ENCODE peak calls at places on chromosomes 16 and 17, in four cellular contexts. D is stomach, L is neuronal stem cell, Q is GM12878. Z is an unnamed sample. For H3K4me1, the result is how much of the 10 kb centered on the place peaks cover.

GRCh38 chr16:47664653-47665325 is 203.7 kb downstream of the PHKB start:
- DNase-seq in D (peak), L (no peak), Q (no peak), Z (no peak)

GRCh38 chr17:31067699-31068184 is 27.0 kb upstream of the NF1 start:
- DNase-seq in D (no peak), L (no peak), Q (no peak), Z (no peak)

GRCh38 chr16:56933266-56933619 is 1.3 kb downstream of the HERPUD1 start:
- DNase-seq in D (no peak), L (no peak), Q (no peak), Z (no peak)

GRCh38 chr17:47778184-47778635 is 43.4 kb downstream of the OSBPL7 start:
- DNase-seq in D (no peak), L (no peak), Q (no peak), Z (no peak)

GRCh38 chr17:71071837-71072236 is 902.5 kb downstream of the KCNJ2 start:
- DNase-seq in D (no peak), L (no peak), Q (no peak), Z (no peak)

GRCh38 chr16:23924138-23924537 is 88.4 kb downstream of the PRKCB start:
- DNase-seq in D (no peak), L (no peak), Q (peak), Z (no peak)

GRCh38 chr16:16100631-16101030 is 122.7 kb downstream of the ABCC6 start:
- DNase-seq in D (no peak), L (no peak), Q (no peak), Z (no peak)

GRCh38 chr17:64091116-64091515 is 38.8 kb downstream of the ERN1 start:
- DNase-seq in D (no peak), L (no peak), Q (peak), Z (no peak)

GRCh38 chr17:64773836-64774761 is 112.0 kb upstream of the SMURF2 start:
- DNase-seq in D (peak), L (no peak), Q (no peak), Z (peak)

GRCh38 chr16:70789231-70789926 is 11.6 kb downstream of the VAC14 start:
- DNase-seq in D (peak), L (no peak), Q (no peak), Z (peak)

GRCh38 chr17:18235743-18236256 is 10.4 kb downstream of the LLGL1 start:
- DNase-seq in D (no peak), L (no peak), Q (no peak), Z (no peak)

GRCh38 chr16:23948949-23949392 is 113.2 kb downstream of the PRKCB start:
- DNase-seq in D (peak), L (no peak), Q (no peak), Z (no peak)

GRCh38 chr17:75535119-75535537 is 9.6 kb downstream of the LLGL2 start:
- DNase-seq in D (peak), L (no peak), Q (peak), Z (no peak)

GRCh38 chr17:68248886-68249872 is 1.3 kb downstream of the AMZ2 start:
- DNase-seq in D (no peak), L (no peak), Q (no peak), Z (no peak)

GRCh38 chr17:73359987-73360410 is 48.2 kb upstream of the CDC42EP4 start:
- DNase-seq in D (peak), L (peak), Q (no peak), Z (no peak)

GRCh38 chr17:75240394-75241142 is 20.8 kb downstream of the GGA3 start:
- DNase-seq in D (no peak), L (peak), Q (no peak), Z (no peak)

GRCh38 chr16:9139965-9140364 is 48.5 kb downstream of the HAPSTR1 start:
- DNase-seq in D (no peak), L (no peak), Q (no peak), Z (no peak)

GRCh38 chr17:77214743-77215142 is 74.0 kb downstream of the SEC14L1 start:
- DNase-seq in D (peak), L (no peak), Q (no peak), Z (no peak)

GRCh38 chr16:54455021-54455725 is 168.6 kb upstream of the IRX3 start:
- DNase-seq in D (no peak), L (no peak), Q (no peak), Z (no peak)

GRCh38 chr17:76598004-76598439 is 12.4 kb upstream of the ST6GALNAC2 start:
- DNase-seq in D (no peak), L (no peak), Q (no peak), Z (no peak)

GRCh38 chr17:81295678-81296381 is 723 bp upstream of the SLC38A10 start:
- DNase-seq in D (peak), L (no peak), Q (no peak), Z (no peak)

GRCh38 chr17:46940692-46941404 is 17.9 kb downstream of the GOSR2 start:
- DNase-seq in D (peak), L (peak), Q (no peak), Z (peak)

DNA sequence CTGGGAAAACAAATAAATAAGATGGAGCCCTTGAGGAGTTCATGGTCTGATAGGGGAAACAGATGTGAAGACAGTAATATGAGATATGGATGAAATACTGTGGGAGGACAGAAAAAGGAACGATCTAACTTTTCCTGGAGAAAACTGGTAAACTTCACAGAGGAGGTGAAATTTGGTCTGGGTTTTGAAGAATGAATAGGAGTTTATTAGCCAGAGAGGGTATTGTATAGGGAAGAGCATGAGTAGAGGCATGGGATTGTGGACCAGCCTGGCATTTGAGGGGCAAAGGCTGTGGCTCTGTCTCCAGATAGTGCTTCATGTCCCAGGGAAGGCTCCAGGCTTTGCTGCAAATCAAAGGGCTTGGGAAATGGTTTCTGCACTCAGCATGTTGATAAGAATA is 1.6 kb downstream of the LPO start:
- DNase-seq in D (no peak), L (no peak), Q (no peak), Z (no peak)
- H3K4me1 ChIP-seq in D (under half), L (under half), Q (under half), Z (under half)

GRCh38 chr17:40535924-40536717 is 29.2 kb downstream of the CCR7 start:
- DNase-seq in D (no peak), L (no peak), Q (no peak), Z (peak)
- H3K4me3 ChIP-seq in D (no peak), L (peak), Q (no peak), Z (no peak)

GRCh38 chr16:21666772-21667171 is 3.0 kb downstream of the OTOA start:
- DNase-seq in D (no peak), L (peak), Q (no peak), Z (no peak)
- H3K27ac ChIP-seq in D (no peak), L (peak), Q (no peak), Z (no peak)

DNA sequence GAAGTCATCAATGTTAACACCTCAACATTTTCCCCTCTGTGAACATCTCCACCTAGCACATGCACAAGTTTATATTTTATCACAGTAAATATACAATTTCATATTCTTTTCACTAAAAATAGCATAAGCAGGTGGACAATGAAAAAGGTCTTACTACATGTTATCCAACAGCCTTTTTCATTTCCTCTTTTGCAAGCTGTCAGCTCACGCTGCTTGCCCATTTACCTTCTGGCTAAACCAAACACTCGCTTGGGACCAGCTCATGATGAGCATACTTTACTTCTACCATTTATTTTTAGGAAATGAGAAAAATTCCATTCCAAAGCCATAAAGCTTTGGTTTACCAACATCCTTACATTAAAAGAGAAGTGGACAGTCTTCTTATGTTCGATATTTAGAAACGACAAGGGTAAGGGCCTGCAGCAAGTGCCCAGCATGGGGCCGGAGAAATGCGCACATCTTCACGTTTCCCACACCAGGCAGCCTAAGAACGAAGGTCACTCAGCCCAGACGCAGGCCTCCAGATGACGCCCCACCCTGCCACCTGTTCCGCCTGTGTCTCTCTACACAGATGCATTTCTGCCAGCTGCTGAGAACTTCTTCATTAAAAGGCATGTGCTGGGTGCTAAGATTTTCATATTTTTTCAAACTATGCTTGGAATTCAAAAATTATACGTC is 13.9 kb downstream of the SNN start:
- DNase-seq in D (peak), L (no peak), Q (no peak), Z (no peak)
- H3K4me1 ChIP-seq in D (half or more), L (under half), Q (half or more), Z (half or more)

GRCh38 chr16:73046484-73047214 is 1.3 kb downstream of the ZFHX3 start:
- DNase-seq in D (no peak), L (no peak), Q (no peak), Z (no peak)

GRCh38 chr16:73049051-73049910 is 1.4 kb upstream of the ZFHX3 start:
- DNase-seq in D (no peak), L (no peak), Q (no peak), Z (peak)

GRCh38 chr16:73048292-73049050 is 543 bp upstream of the ZFHX3 start:
- DNase-seq in D (peak), L (no peak), Q (no peak), Z (peak)

GRCh38 chr16:73047221-73047535 is 750 bp downstream of the ZFHX3 start:
- DNase-seq in D (no peak), L (no peak), Q (no peak), Z (no peak)

DNA sequence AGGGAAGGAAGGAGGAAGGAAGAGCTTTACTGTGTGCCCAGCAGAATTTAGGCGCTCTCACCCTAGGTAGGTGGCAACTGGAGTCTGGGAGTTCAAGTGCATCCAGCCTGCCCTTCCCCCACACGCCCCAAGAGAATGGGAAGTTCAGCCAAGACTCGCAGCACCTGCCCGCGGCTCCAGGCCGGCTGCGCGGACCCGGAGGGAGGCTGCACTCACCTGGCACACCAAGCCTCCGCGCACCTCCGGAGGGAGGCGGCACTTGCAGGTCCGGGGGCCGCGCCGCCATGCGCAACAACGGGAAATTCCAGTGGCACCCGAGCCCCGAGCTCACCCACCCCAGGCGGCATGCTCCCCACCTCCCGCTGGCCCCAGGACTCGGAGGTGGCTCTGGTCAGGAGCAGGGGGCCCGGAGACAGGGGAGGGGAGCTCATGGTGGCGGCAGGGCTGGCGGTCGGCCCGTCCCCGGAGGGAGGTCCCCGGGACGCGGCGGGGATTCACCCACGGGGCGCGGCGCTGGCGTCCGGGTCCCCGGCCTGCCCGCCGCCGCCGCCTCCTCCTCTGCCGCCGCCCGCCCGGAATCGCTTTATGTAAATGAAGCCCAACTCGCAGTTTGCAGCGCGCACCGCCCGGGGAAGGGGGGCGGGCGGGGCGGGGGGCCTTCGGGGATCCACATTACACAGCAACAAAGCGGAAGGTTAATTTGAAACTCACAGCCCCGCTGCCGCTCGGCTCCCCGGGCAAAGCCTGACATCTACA is at the start of gene ZFHX3:
- DNase-seq in D (peak), L (no peak), Q (no peak), Z (peak)
- H3K4me3 ChIP-seq in D (peak), L (peak), Q (peak), Z (peak)

GRCh38 chr16:27298132-27298531 is 15.6 kb upstream of the IL4R start:
- DNase-seq in D (no peak), L (no peak), Q (no peak), Z (no peak)
- H3K27ac ChIP-seq in D (no peak), L (no peak), Q (no peak), Z (no peak)

DNA sequence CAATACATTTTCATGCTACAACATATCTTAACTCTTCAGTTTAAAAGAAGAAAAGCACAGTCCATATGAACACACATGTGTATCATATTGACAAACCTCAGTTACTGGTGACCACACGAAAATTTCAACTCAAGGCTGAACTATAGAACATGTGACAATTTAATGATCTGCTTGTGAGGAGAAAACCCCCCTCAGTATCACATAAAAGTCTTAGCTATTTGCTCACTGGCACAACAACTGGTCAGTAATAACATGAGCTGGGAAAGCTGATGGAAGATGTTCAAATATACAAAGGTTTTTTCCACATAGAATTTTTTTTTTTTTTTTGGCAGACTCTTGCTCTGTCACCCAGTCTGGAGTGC is 19.5 kb downstream of the ZNF652 start:
- DNase-seq in D (no peak), L (no peak), Q (no peak), Z (no peak)
- H3K4me1 ChIP-seq in D (half or more), L (under half), Q (under half), Z (under half)

Z was measured in tibial artery.